ENCODE peak calls at places on chromosomes 6 and 20, in ten cellular contexts. One of them, this sample, is unnamed.

GRCh38 chr6:24672573-24673182 is 5.8 kb downstream of the ACOT13 start:
- DNase-seq in naive thymus-derived CD8-positive, alpha-beta T cell: no peak
- DNase-seq in cerebellar cortex: no peak
- DNase-seq in RPMI8226: no peak
- DNase-seq in activated CD4-positive, alpha-beta T cell treated with anti-CD3 and anti-CD28 coated beads, Interleukin-2, amount 50 U/mL, for 1 hour: no peak
- DNase-seq in activated gamma-delta T cell treated with Interleukin-2 at 50 U/mL for 16 hours: no peak
- DNase-seq in KG1: no peak
- DNase-seq in activated naive CD8-positive, alpha-beta T cell treated with anti-CD3 and anti-CD28 coated beads, Interleukin-2, amount 50 U/mL, for 24 hours: no peak
- DNase-seq in spleen: no peak
- DNase-seq in CD14-positive monocyte: no peak
- DNase-seq in this sample: no peak

GRCh38 chr6:111669326-111669725 is 63.6 kb upstream of the TRAF3IP2 start:
- DNase-seq in naive thymus-derived CD8-positive, alpha-beta T cell: no peak
- DNase-seq in cerebellar cortex: peak; percentile 32
- DNase-seq in RPMI8226: no peak
- DNase-seq in activated CD4-positive, alpha-beta T cell treated with anti-CD3 and anti-CD28 coated beads, Interleukin-2, amount 50 U/mL, for 1 hour: no peak
- DNase-seq in activated gamma-delta T cell treated with Interleukin-2 at 50 U/mL for 16 hours: no peak
- DNase-seq in KG1: no peak
- DNase-seq in activated naive CD8-positive, alpha-beta T cell treated with anti-CD3 and anti-CD28 coated beads, Interleukin-2, amount 50 U/mL, for 24 hours: no peak
- DNase-seq in spleen: no peak
- DNase-seq in CD14-positive monocyte: no peak
- DNase-seq in this sample: no peak

GRCh38 chr6:45591306-45591705 is 213.6 kb upstream of the SUPT3H start:
- DNase-seq in naive thymus-derived CD8-positive, alpha-beta T cell: no peak
- DNase-seq in cerebellar cortex: no peak
- DNase-seq in RPMI8226: no peak
- DNase-seq in activated CD4-positive, alpha-beta T cell treated with anti-CD3 and anti-CD28 coated beads, Interleukin-2, amount 50 U/mL, for 1 hour: no peak
- DNase-seq in activated gamma-delta T cell treated with Interleukin-2 at 50 U/mL for 16 hours: no peak
- DNase-seq in KG1: no peak
- DNase-seq in activated naive CD8-positive, alpha-beta T cell treated with anti-CD3 and anti-CD28 coated beads, Interleukin-2, amount 50 U/mL, for 24 hours: no peak
- DNase-seq in spleen: no peak
- DNase-seq in CD14-positive monocyte: no peak
- DNase-seq in this sample: no peak

GRCh38 chr6:39366875-39367618 is 44.5 kb upstream of the KCNK16 start:
- DNase-seq in naive thymus-derived CD8-positive, alpha-beta T cell: no peak
- DNase-seq in cerebellar cortex: peak; percentile 15
- DNase-seq in RPMI8226: no peak
- DNase-seq in activated CD4-positive, alpha-beta T cell treated with anti-CD3 and anti-CD28 coated beads, Interleukin-2, amount 50 U/mL, for 1 hour: no peak
- DNase-seq in activated gamma-delta T cell treated with Interleukin-2 at 50 U/mL for 16 hours: no peak
- DNase-seq in KG1: no peak
- DNase-seq in activated naive CD8-positive, alpha-beta T cell treated with anti-CD3 and anti-CD28 coated beads, Interleukin-2, amount 50 U/mL, for 24 hours: no peak
- DNase-seq in spleen: no peak
- DNase-seq in CD14-positive monocyte: no peak
- DNase-seq in this sample: no peak

GRCh38 chr20:31485450-31486339 is 10.6 kb downstream of the REM1 start:
- DNase-seq in naive thymus-derived CD8-positive, alpha-beta T cell: no peak
- DNase-seq in cerebellar cortex: no peak
- DNase-seq in RPMI8226: no peak
- DNase-seq in activated CD4-positive, alpha-beta T cell treated with anti-CD3 and anti-CD28 coated beads, Interleukin-2, amount 50 U/mL, for 1 hour: no peak
- DNase-seq in activated gamma-delta T cell treated with Interleukin-2 at 50 U/mL for 16 hours: no peak
- DNase-seq in KG1: no peak
- DNase-seq in activated naive CD8-positive, alpha-beta T cell treated with anti-CD3 and anti-CD28 coated beads, Interleukin-2, amount 50 U/mL, for 24 hours: peak; percentile 51
- DNase-seq in spleen: no peak
- DNase-seq in CD14-positive monocyte: no peak
- DNase-seq in this sample: no peak

GRCh38 chr6:156017838-156018237 is 562.2 kb upstream of the NOX3 start:
- DNase-seq in naive thymus-derived CD8-positive, alpha-beta T cell: no peak
- DNase-seq in cerebellar cortex: no peak
- DNase-seq in RPMI8226: no peak
- DNase-seq in activated CD4-positive, alpha-beta T cell treated with anti-CD3 and anti-CD28 coated beads, Interleukin-2, amount 50 U/mL, for 1 hour: no peak
- DNase-seq in activated gamma-delta T cell treated with Interleukin-2 at 50 U/mL for 16 hours: no peak
- DNase-seq in KG1: no peak
- DNase-seq in activated naive CD8-positive, alpha-beta T cell treated with anti-CD3 and anti-CD28 coated beads, Interleukin-2, amount 50 U/mL, for 24 hours: no peak
- DNase-seq in spleen: no peak
- DNase-seq in CD14-positive monocyte: no peak
- DNase-seq in this sample: no peak

GRCh38 chr6:151664390-151664789 is 143.1 kb upstream of the ESR1 start:
- DNase-seq in naive thymus-derived CD8-positive, alpha-beta T cell: no peak
- DNase-seq in cerebellar cortex: no peak
- DNase-seq in RPMI8226: no peak
- DNase-seq in activated CD4-positive, alpha-beta T cell treated with anti-CD3 and anti-CD28 coated beads, Interleukin-2, amount 50 U/mL, for 1 hour: no peak
- DNase-seq in activated gamma-delta T cell treated with Interleukin-2 at 50 U/mL for 16 hours: no peak
- DNase-seq in KG1: no peak
- DNase-seq in activated naive CD8-positive, alpha-beta T cell treated with anti-CD3 and anti-CD28 coated beads, Interleukin-2, amount 50 U/mL, for 24 hours: no peak
- DNase-seq in spleen: no peak
- DNase-seq in CD14-positive monocyte: no peak
- DNase-seq in this sample: no peak

GRCh38 chr20:39874049-39874893 is 814.8 kb downstream of the MAFB start:
- DNase-seq in naive thymus-derived CD8-positive, alpha-beta T cell: no peak
- DNase-seq in cerebellar cortex: peak; percentile 14
- DNase-seq in RPMI8226: peak; percentile 69
- DNase-seq in activated CD4-positive, alpha-beta T cell treated with anti-CD3 and anti-CD28 coated beads, Interleukin-2, amount 50 U/mL, for 1 hour: peak; percentile 1
- DNase-seq in activated gamma-delta T cell treated with Interleukin-2 at 50 U/mL for 16 hours: no peak
- DNase-seq in KG1: peak; percentile 52
- DNase-seq in activated naive CD8-positive, alpha-beta T cell treated with anti-CD3 and anti-CD28 coated beads, Interleukin-2, amount 50 U/mL, for 24 hours: peak; percentile 34
- DNase-seq in spleen: peak; percentile 80
- DNase-seq in CD14-positive monocyte: no peak
- DNase-seq in this sample: peak; percentile 51

GRCh38 chr6:36249010-36249409 is 20.9 kb upstream of the PNPLA1 start:
- DNase-seq in naive thymus-derived CD8-positive, alpha-beta T cell: no peak
- DNase-seq in cerebellar cortex: no peak
- DNase-seq in RPMI8226: no peak
- DNase-seq in activated CD4-positive, alpha-beta T cell treated with anti-CD3 and anti-CD28 coated beads, Interleukin-2, amount 50 U/mL, for 1 hour: no peak
- DNase-seq in activated gamma-delta T cell treated with Interleukin-2 at 50 U/mL for 16 hours: no peak
- DNase-seq in KG1: no peak
- DNase-seq in activated naive CD8-positive, alpha-beta T cell treated with anti-CD3 and anti-CD28 coated beads, Interleukin-2, amount 50 U/mL, for 24 hours: no peak
- DNase-seq in spleen: no peak
- DNase-seq in CD14-positive monocyte: no peak
- DNase-seq in this sample: no peak

GRCh38 chr6:52511572-52512151 is 65.2 kb downstream of the TRAM2 start:
- DNase-seq in naive thymus-derived CD8-positive, alpha-beta T cell: no peak
- DNase-seq in cerebellar cortex: no peak
- DNase-seq in RPMI8226: no peak
- DNase-seq in activated CD4-positive, alpha-beta T cell treated with anti-CD3 and anti-CD28 coated beads, Interleukin-2, amount 50 U/mL, for 1 hour: no peak
- DNase-seq in activated gamma-delta T cell treated with Interleukin-2 at 50 U/mL for 16 hours: no peak
- DNase-seq in KG1: no peak
- DNase-seq in activated naive CD8-positive, alpha-beta T cell treated with anti-CD3 and anti-CD28 coated beads, Interleukin-2, amount 50 U/mL, for 24 hours: no peak
- DNase-seq in spleen: no peak
- DNase-seq in CD14-positive monocyte: no peak
- DNase-seq in this sample: no peak

GRCh38 chr6:159193923-159194322 is 24.7 kb downstream of the FNDC1 start:
- DNase-seq in naive thymus-derived CD8-positive, alpha-beta T cell: no peak
- DNase-seq in cerebellar cortex: no peak
- DNase-seq in RPMI8226: no peak
- DNase-seq in activated CD4-positive, alpha-beta T cell treated with anti-CD3 and anti-CD28 coated beads, Interleukin-2, amount 50 U/mL, for 1 hour: no peak
- DNase-seq in activated gamma-delta T cell treated with Interleukin-2 at 50 U/mL for 16 hours: no peak
- DNase-seq in KG1: no peak
- DNase-seq in activated naive CD8-positive, alpha-beta T cell treated with anti-CD3 and anti-CD28 coated beads, Interleukin-2, amount 50 U/mL, for 24 hours: no peak
- DNase-seq in spleen: no peak
- DNase-seq in CD14-positive monocyte: no peak
- DNase-seq in this sample: no peak

GRCh38 chr6:167847936-167848335 is 21.2 kb downstream of the AFDN start:
- DNase-seq in naive thymus-derived CD8-positive, alpha-beta T cell: no peak
- DNase-seq in cerebellar cortex: no peak
- DNase-seq in RPMI8226: no peak
- DNase-seq in activated CD4-positive, alpha-beta T cell treated with anti-CD3 and anti-CD28 coated beads, Interleukin-2, amount 50 U/mL, for 1 hour: no peak
- DNase-seq in activated gamma-delta T cell treated with Interleukin-2 at 50 U/mL for 16 hours: no peak
- DNase-seq in KG1: no peak
- DNase-seq in activated naive CD8-positive, alpha-beta T cell treated with anti-CD3 and anti-CD28 coated beads, Interleukin-2, amount 50 U/mL, for 24 hours: no peak
- DNase-seq in spleen: no peak
- DNase-seq in CD14-positive monocyte: no peak
- DNase-seq in this sample: no peak

GRCh38 chr20:62787329-62787728 is 8.9 kb upstream of the MRGBP start:
- DNase-seq in naive thymus-derived CD8-positive, alpha-beta T cell: no peak
- DNase-seq in cerebellar cortex: no peak
- DNase-seq in RPMI8226: no peak
- DNase-seq in activated CD4-positive, alpha-beta T cell treated with anti-CD3 and anti-CD28 coated beads, Interleukin-2, amount 50 U/mL, for 1 hour: no peak
- DNase-seq in activated gamma-delta T cell treated with Interleukin-2 at 50 U/mL for 16 hours: no peak
- DNase-seq in KG1: no peak
- DNase-seq in activated naive CD8-positive, alpha-beta T cell treated with anti-CD3 and anti-CD28 coated beads, Interleukin-2, amount 50 U/mL, for 24 hours: no peak
- DNase-seq in spleen: no peak
- DNase-seq in CD14-positive monocyte: peak; percentile 94
- DNase-seq in this sample: no peak

GRCh38 chr20:55140631-55141030 is 665.2 kb downstream of the DOK5 start:
- DNase-seq in naive thymus-derived CD8-positive, alpha-beta T cell: no peak
- DNase-seq in cerebellar cortex: no peak
- DNase-seq in RPMI8226: peak; percentile 72
- DNase-seq in activated CD4-positive, alpha-beta T cell treated with anti-CD3 and anti-CD28 coated beads, Interleukin-2, amount 50 U/mL, for 1 hour: no peak
- DNase-seq in activated gamma-delta T cell treated with Interleukin-2 at 50 U/mL for 16 hours: no peak
- DNase-seq in KG1: no peak
- DNase-seq in activated naive CD8-positive, alpha-beta T cell treated with anti-CD3 and anti-CD28 coated beads, Interleukin-2, amount 50 U/mL, for 24 hours: no peak
- DNase-seq in spleen: no peak
- DNase-seq in CD14-positive monocyte: no peak
- DNase-seq in this sample: no peak

GRCh38 chr6:91506509-91506908 is 919.6 kb upstream of the MAP3K7 start:
- DNase-seq in naive thymus-derived CD8-positive, alpha-beta T cell: no peak
- DNase-seq in cerebellar cortex: no peak
- DNase-seq in RPMI8226: no peak
- DNase-seq in activated CD4-positive, alpha-beta T cell treated with anti-CD3 and anti-CD28 coated beads, Interleukin-2, amount 50 U/mL, for 1 hour: no peak
- DNase-seq in activated gamma-delta T cell treated with Interleukin-2 at 50 U/mL for 16 hours: no peak
- DNase-seq in KG1: no peak
- DNase-seq in activated naive CD8-positive, alpha-beta T cell treated with anti-CD3 and anti-CD28 coated beads, Interleukin-2, amount 50 U/mL, for 24 hours: no peak
- DNase-seq in spleen: no peak
- DNase-seq in CD14-positive monocyte: no peak
- DNase-seq in this sample: no peak

GRCh38 chr6:141077355-141078333 is 1055.1 kb upstream of the GJE1 start:
- DNase-seq in naive thymus-derived CD8-positive, alpha-beta T cell: no peak
- DNase-seq in cerebellar cortex: peak; percentile 6
- DNase-seq in RPMI8226: peak; percentile 52
- DNase-seq in activated CD4-positive, alpha-beta T cell treated with anti-CD3 and anti-CD28 coated beads, Interleukin-2, amount 50 U/mL, for 1 hour: no peak
- DNase-seq in activated gamma-delta T cell treated with Interleukin-2 at 50 U/mL for 16 hours: no peak
- DNase-seq in KG1: no peak
- DNase-seq in activated naive CD8-positive, alpha-beta T cell treated with anti-CD3 and anti-CD28 coated beads, Interleukin-2, amount 50 U/mL, for 24 hours: peak; percentile 10
- DNase-seq in spleen: no peak
- DNase-seq in CD14-positive monocyte: no peak
- DNase-seq in this sample: peak; percentile 39

GRCh38 chr6:139657121-139657520 is 282.7 kb upstream of the CITED2 start:
- DNase-seq in naive thymus-derived CD8-positive, alpha-beta T cell: no peak
- DNase-seq in cerebellar cortex: no peak
- DNase-seq in RPMI8226: no peak
- DNase-seq in activated CD4-positive, alpha-beta T cell treated with anti-CD3 and anti-CD28 coated beads, Interleukin-2, amount 50 U/mL, for 1 hour: no peak
- DNase-seq in activated gamma-delta T cell treated with Interleukin-2 at 50 U/mL for 16 hours: no peak
- DNase-seq in KG1: no peak
- DNase-seq in activated naive CD8-positive, alpha-beta T cell treated with anti-CD3 and anti-CD28 coated beads, Interleukin-2, amount 50 U/mL, for 24 hours: no peak
- DNase-seq in spleen: no peak
- DNase-seq in CD14-positive monocyte: no peak
- DNase-seq in this sample: no peak

GRCh38 chr6:11556308-11556707 is 18.8 kb downstream of the TMEM170B start:
- DNase-seq in naive thymus-derived CD8-positive, alpha-beta T cell: no peak
- DNase-seq in cerebellar cortex: no peak
- DNase-seq in RPMI8226: no peak
- DNase-seq in activated CD4-positive, alpha-beta T cell treated with anti-CD3 and anti-CD28 coated beads, Interleukin-2, amount 50 U/mL, for 1 hour: no peak
- DNase-seq in activated gamma-delta T cell treated with Interleukin-2 at 50 U/mL for 16 hours: no peak
- DNase-seq in KG1: no peak
- DNase-seq in activated naive CD8-positive, alpha-beta T cell treated with anti-CD3 and anti-CD28 coated beads, Interleukin-2, amount 50 U/mL, for 24 hours: no peak
- DNase-seq in spleen: no peak
- DNase-seq in CD14-positive monocyte: no peak
- DNase-seq in this sample: no peak

GRCh38 chr6:140441256-140441655 is 1066.8 kb upstream of the CITED2 start:
- DNase-seq in naive thymus-derived CD8-positive, alpha-beta T cell: no peak
- DNase-seq in cerebellar cortex: peak; percentile 84
- DNase-seq in RPMI8226: peak; percentile 30
- DNase-seq in activated CD4-positive, alpha-beta T cell treated with anti-CD3 and anti-CD28 coated beads, Interleukin-2, amount 50 U/mL, for 1 hour: no peak
- DNase-seq in activated gamma-delta T cell treated with Interleukin-2 at 50 U/mL for 16 hours: no peak
- DNase-seq in KG1: no peak
- DNase-seq in activated naive CD8-positive, alpha-beta T cell treated with anti-CD3 and anti-CD28 coated beads, Interleukin-2, amount 50 U/mL, for 24 hours: no peak
- DNase-seq in spleen: peak; percentile 73
- DNase-seq in CD14-positive monocyte: no peak
- DNase-seq in this sample: peak; percentile 40

GRCh38 chr20:15834857-15835256 is 738.4 kb downstream of the KIF16B start:
- DNase-seq in naive thymus-derived CD8-positive, alpha-beta T cell: no peak
- DNase-seq in cerebellar cortex: peak; percentile 71
- DNase-seq in RPMI8226: no peak
- DNase-seq in activated CD4-positive, alpha-beta T cell treated with anti-CD3 and anti-CD28 coated beads, Interleukin-2, amount 50 U/mL, for 1 hour: no peak
- DNase-seq in activated gamma-delta T cell treated with Interleukin-2 at 50 U/mL for 16 hours: no peak
- DNase-seq in KG1: no peak
- DNase-seq in activated naive CD8-positive, alpha-beta T cell treated with anti-CD3 and anti-CD28 coated beads, Interleukin-2, amount 50 U/mL, for 24 hours: no peak
- DNase-seq in spleen: no peak
- DNase-seq in CD14-positive monocyte: no peak
- DNase-seq in this sample: no peak

GRCh38 chr6:161444966-161445799 is 171.3 kb upstream of the AGPAT4 start:
- DNase-seq in naive thymus-derived CD8-positive, alpha-beta T cell: no peak
- DNase-seq in cerebellar cortex: no peak
- DNase-seq in RPMI8226: no peak
- DNase-seq in activated CD4-positive, alpha-beta T cell treated with anti-CD3 and anti-CD28 coated beads, Interleukin-2, amount 50 U/mL, for 1 hour: no peak
- DNase-seq in activated gamma-delta T cell treated with Interleukin-2 at 50 U/mL for 16 hours: no peak
- DNase-seq in KG1: no peak
- DNase-seq in activated naive CD8-positive, alpha-beta T cell treated with anti-CD3 and anti-CD28 coated beads, Interleukin-2, amount 50 U/mL, for 24 hours: no peak
- DNase-seq in spleen: no peak
- DNase-seq in CD14-positive monocyte: no peak
- DNase-seq in this sample: no peak

GRCh38 chr20:1336699-1337387 is 7.9 kb upstream of the SDCBP2 start:
- DNase-seq in naive thymus-derived CD8-positive, alpha-beta T cell: peak; percentile 25
- DNase-seq in cerebellar cortex: peak; percentile 42
- DNase-seq in RPMI8226: no peak
- DNase-seq in activated CD4-positive, alpha-beta T cell treated with anti-CD3 and anti-CD28 coated beads, Interleukin-2, amount 50 U/mL, for 1 hour: no peak
- DNase-seq in activated gamma-delta T cell treated with Interleukin-2 at 50 U/mL for 16 hours: no peak
- DNase-seq in KG1: no peak
- DNase-seq in activated naive CD8-positive, alpha-beta T cell treated with anti-CD3 and anti-CD28 coated beads, Interleukin-2, amount 50 U/mL, for 24 hours: no peak
- DNase-seq in spleen: peak; percentile 89
- DNase-seq in CD14-positive monocyte: no peak
- DNase-seq in this sample: no peak

GRCh38 chr6:37442416-37443218 is 9.6 kb downstream of the CMTR1 start:
- DNase-seq in naive thymus-derived CD8-positive, alpha-beta T cell: no peak
- DNase-seq in cerebellar cortex: no peak
- DNase-seq in RPMI8226: no peak
- DNase-seq in activated CD4-positive, alpha-beta T cell treated with anti-CD3 and anti-CD28 coated beads, Interleukin-2, amount 50 U/mL, for 1 hour: no peak
- DNase-seq in activated gamma-delta T cell treated with Interleukin-2 at 50 U/mL for 16 hours: no peak
- DNase-seq in KG1: no peak
- DNase-seq in activated naive CD8-positive, alpha-beta T cell treated with anti-CD3 and anti-CD28 coated beads, Interleukin-2, amount 50 U/mL, for 24 hours: no peak
- DNase-seq in spleen: no peak
- DNase-seq in CD14-positive monocyte: no peak
- DNase-seq in this sample: no peak

GRCh38 chr6:105207524-105208269 is 27.9 kb upstream of the POPDC3 start:
- DNase-seq in naive thymus-derived CD8-positive, alpha-beta T cell: no peak
- DNase-seq in cerebellar cortex: no peak
- DNase-seq in RPMI8226: no peak
- DNase-seq in activated CD4-positive, alpha-beta T cell treated with anti-CD3 and anti-CD28 coated beads, Interleukin-2, amount 50 U/mL, for 1 hour: no peak
- DNase-seq in activated gamma-delta T cell treated with Interleukin-2 at 50 U/mL for 16 hours: no peak
- DNase-seq in KG1: no peak
- DNase-seq in activated naive CD8-positive, alpha-beta T cell treated with anti-CD3 and anti-CD28 coated beads, Interleukin-2, amount 50 U/mL, for 24 hours: no peak
- DNase-seq in spleen: no peak
- DNase-seq in CD14-positive monocyte: no peak
- DNase-seq in this sample: no peak

GRCh38 chr20:23609486-23610109 is 3.9 kb upstream of the CST9 start:
- DNase-seq in naive thymus-derived CD8-positive, alpha-beta T cell: no peak
- DNase-seq in cerebellar cortex: no peak
- DNase-seq in RPMI8226: no peak
- DNase-seq in activated CD4-positive, alpha-beta T cell treated with anti-CD3 and anti-CD28 coated beads, Interleukin-2, amount 50 U/mL, for 1 hour: no peak
- DNase-seq in activated gamma-delta T cell treated with Interleukin-2 at 50 U/mL for 16 hours: no peak
- DNase-seq in KG1: no peak
- DNase-seq in activated naive CD8-positive, alpha-beta T cell treated with anti-CD3 and anti-CD28 coated beads, Interleukin-2, amount 50 U/mL, for 24 hours: no peak
- DNase-seq in spleen: no peak
- DNase-seq in CD14-positive monocyte: no peak
- DNase-seq in this sample: no peak

GRCh38 chr20:59268827-59269226 is 31.6 kb upstream of the EDN3 start:
- DNase-seq in naive thymus-derived CD8-positive, alpha-beta T cell: no peak
- DNase-seq in cerebellar cortex: no peak
- DNase-seq in RPMI8226: no peak
- DNase-seq in activated CD4-positive, alpha-beta T cell treated with anti-CD3 and anti-CD28 coated beads, Interleukin-2, amount 50 U/mL, for 1 hour: no peak
- DNase-seq in activated gamma-delta T cell treated with Interleukin-2 at 50 U/mL for 16 hours: no peak
- DNase-seq in KG1: no peak
- DNase-seq in activated naive CD8-positive, alpha-beta T cell treated with anti-CD3 and anti-CD28 coated beads, Interleukin-2, amount 50 U/mL, for 24 hours: no peak
- DNase-seq in spleen: no peak
- DNase-seq in CD14-positive monocyte: no peak
- DNase-seq in this sample: no peak

This sample was measured in Caki2.